ENCODE peak calls at places on chromosome 20, in six cellular contexts. One of them, this sample, is unnamed. For H3K4me1, the result is how much of the 10 kb centered on the place peaks cover.

GRCh38 chr20:57280221-57280620 is 13.8 kb upstream of the BMP7 start:
- DNase-seq in CD8-positive, alpha-beta memory T cell: no peak
- DNase-seq in IMR-90: no peak
- DNase-seq in Panc1: no peak
- DNase-seq in heart right ventricle: no peak
- DNase-seq in upper lobe of left lung: no peak
- DNase-seq in this sample: no peak

GRCh38 chr20:39358052-39358451 is 395.9 kb downstream of the DHX35 start:
- DNase-seq in CD8-positive, alpha-beta memory T cell: no peak
- DNase-seq in IMR-90: no peak
- DNase-seq in Panc1: no peak
- DNase-seq in heart right ventricle: no peak
- DNase-seq in upper lobe of left lung: no peak
- DNase-seq in this sample: no peak

GRCh38 chr20:19812056-19812455 is 54.0 kb downstream of the RIN2 start:
- DNase-seq in CD8-positive, alpha-beta memory T cell: no peak
- DNase-seq in IMR-90: peak
- DNase-seq in Panc1: no peak
- DNase-seq in heart right ventricle: no peak
- DNase-seq in upper lobe of left lung: no peak
- DNase-seq in this sample: no peak

GRCh38 chr20:61657719-61658377 is 405.8 kb downstream of the CDH4 start:
- DNase-seq in CD8-positive, alpha-beta memory T cell: no peak
- DNase-seq in IMR-90: no peak
- DNase-seq in Panc1: no peak
- DNase-seq in heart right ventricle: no peak
- DNase-seq in upper lobe of left lung: no peak
- DNase-seq in this sample: no peak

GRCh38 chr20:45346291-45346718 is 1.9 kb downstream of the SDC4 start:
- DNase-seq in CD8-positive, alpha-beta memory T cell: no peak
- DNase-seq in IMR-90: no peak
- DNase-seq in Panc1: no peak
- DNase-seq in heart right ventricle: no peak
- DNase-seq in upper lobe of left lung: no peak
- DNase-seq in this sample: no peak

GRCh38 chr20:15582146-15582776 is 991.0 kb downstream of the KIF16B start:
- DNase-seq in CD8-positive, alpha-beta memory T cell: no peak
- DNase-seq in IMR-90: peak
- DNase-seq in Panc1: no peak
- DNase-seq in heart right ventricle: no peak
- DNase-seq in upper lobe of left lung: no peak
- DNase-seq in this sample: no peak

GRCh38 chr20:1094706-1095220 is 23.6 kb upstream of the PSMF1 start:
- DNase-seq in CD8-positive, alpha-beta memory T cell: no peak
- DNase-seq in IMR-90: no peak
- DNase-seq in Panc1: no peak
- DNase-seq in heart right ventricle: no peak
- DNase-seq in upper lobe of left lung: no peak
- DNase-seq in this sample: no peak

GRCh38 chr20:24651171-24651972 is 181.9 kb downstream of the SYNDIG1 start:
- DNase-seq in CD8-positive, alpha-beta memory T cell: no peak
- DNase-seq in IMR-90: peak
- DNase-seq in Panc1: no peak
- DNase-seq in heart right ventricle: no peak
- DNase-seq in upper lobe of left lung: no peak
- DNase-seq in this sample: no peak

GRCh38 chr20:61807426-61808160 is 258.1 kb downstream of the TAF4 start:
- DNase-seq in CD8-positive, alpha-beta memory T cell: no peak
- DNase-seq in IMR-90: no peak
- DNase-seq in Panc1: no peak
- DNase-seq in heart right ventricle: no peak
- DNase-seq in upper lobe of left lung: peak
- DNase-seq in this sample: no peak

GRCh38 chr20:64150756-64151633 is 13.3 kb upstream of the MYT1 start:
- DNase-seq in CD8-positive, alpha-beta memory T cell: no peak
- DNase-seq in IMR-90: no peak
- DNase-seq in Panc1: no peak
- DNase-seq in heart right ventricle: no peak
- DNase-seq in upper lobe of left lung: no peak
- DNase-seq in this sample: no peak

GRCh38 chr20:14996883-14997672 is 659.7 kb upstream of the FLRT3 start:
- DNase-seq in CD8-positive, alpha-beta memory T cell: no peak
- DNase-seq in IMR-90: no peak
- DNase-seq in Panc1: no peak
- DNase-seq in heart right ventricle: no peak
- DNase-seq in upper lobe of left lung: no peak
- DNase-seq in this sample: no peak

GRCh38 chr20:46253391-46253790 is 54.9 kb downstream of the CDH22 start:
- DNase-seq in CD8-positive, alpha-beta memory T cell: no peak
- DNase-seq in IMR-90: no peak
- DNase-seq in Panc1: no peak
- DNase-seq in heart right ventricle: no peak
- DNase-seq in upper lobe of left lung: no peak
- DNase-seq in this sample: no peak

GRCh38 chr20:19713851-19714716 is 44.0 kb upstream of the RIN2 start:
- DNase-seq in CD8-positive, alpha-beta memory T cell: no peak
- DNase-seq in IMR-90: no peak
- DNase-seq in Panc1: no peak
- DNase-seq in heart right ventricle: no peak
- DNase-seq in upper lobe of left lung: no peak
- DNase-seq in this sample: no peak

GRCh38 chr20:44034965-44035635 is 120.4 kb downstream of the TOX2 start:
- DNase-seq in CD8-positive, alpha-beta memory T cell: no peak
- DNase-seq in IMR-90: no peak
- DNase-seq in Panc1: no peak
- DNase-seq in heart right ventricle: no peak
- DNase-seq in upper lobe of left lung: no peak
- DNase-seq in this sample: no peak

GRCh38 chr20:57089701-57090144 is 176.7 kb downstream of the BMP7 start:
- DNase-seq in CD8-positive, alpha-beta memory T cell: peak
- DNase-seq in IMR-90: peak
- DNase-seq in Panc1: peak
- DNase-seq in heart right ventricle: peak
- DNase-seq in upper lobe of left lung: peak
- DNase-seq in this sample: peak

GRCh38 chr20:44025756-44026155 is 111.1 kb downstream of the TOX2 start:
- DNase-seq in CD8-positive, alpha-beta memory T cell: no peak
- DNase-seq in IMR-90: no peak
- DNase-seq in Panc1: no peak
- DNase-seq in heart right ventricle: no peak
- DNase-seq in upper lobe of left lung: no peak
- DNase-seq in this sample: no peak

GRCh38 chr20:3686867-3687321 is 5.1 kb upstream of the ADAM33 start:
- DNase-seq in CD8-positive, alpha-beta memory T cell: no peak
- DNase-seq in IMR-90: peak
- DNase-seq in Panc1: no peak
- DNase-seq in heart right ventricle: peak
- DNase-seq in upper lobe of left lung: no peak
- DNase-seq in this sample: no peak

GRCh38 chr20:52031574-52032303 is 159.8 kb downstream of the ZFP64 start:
- DNase-seq in CD8-positive, alpha-beta memory T cell: no peak
- DNase-seq in IMR-90: peak
- DNase-seq in Panc1: no peak
- DNase-seq in heart right ventricle: no peak
- DNase-seq in upper lobe of left lung: no peak
- DNase-seq in this sample: peak

GRCh38 chr20:45113865-45114264 is 1.1 kb downstream of the WFDC5 start:
- DNase-seq in CD8-positive, alpha-beta memory T cell: no peak
- DNase-seq in IMR-90: no peak
- DNase-seq in Panc1: no peak
- DNase-seq in heart right ventricle: no peak
- DNase-seq in upper lobe of left lung: no peak
- DNase-seq in this sample: no peak

GRCh38 chr20:20085812-20086211 is 33.5 kb downstream of the CFAP61 start:
- DNase-seq in CD8-positive, alpha-beta memory T cell: no peak
- DNase-seq in IMR-90: no peak
- DNase-seq in Panc1: no peak
- DNase-seq in heart right ventricle: no peak
- DNase-seq in upper lobe of left lung: no peak
- DNase-seq in this sample: no peak

GRCh38 chr20:25750765-25751696 is 54.4 kb upstream of the ZNF337 start:
- DNase-seq in CD8-positive, alpha-beta memory T cell: peak
- DNase-seq in IMR-90: peak
- DNase-seq in Panc1: peak
- DNase-seq in heart right ventricle: peak
- DNase-seq in upper lobe of left lung: peak
- DNase-seq in this sample: peak

GRCh38 chr20:8933391-8933807 is 135.5 kb upstream of the PLCB4 start:
- DNase-seq in CD8-positive, alpha-beta memory T cell: no peak
- DNase-seq in IMR-90: no peak
- DNase-seq in Panc1: no peak
- DNase-seq in heart right ventricle: no peak
- DNase-seq in upper lobe of left lung: no peak
- DNase-seq in this sample: no peak

GRCh38 chr20:14334306-14334930 is 3.0 kb downstream of the FLRT3 start:
- DNase-seq in CD8-positive, alpha-beta memory T cell: no peak
- DNase-seq in IMR-90: peak
- DNase-seq in Panc1: no peak
- DNase-seq in heart right ventricle: no peak
- DNase-seq in upper lobe of left lung: no peak
- DNase-seq in this sample: no peak

GRCh38 chr20:23086056-23086551 is at the start of gene CD93:
- DNase-seq in CD8-positive, alpha-beta memory T cell: no peak
- DNase-seq in IMR-90: peak
- DNase-seq in Panc1: no peak
- DNase-seq in heart right ventricle: peak
- DNase-seq in upper lobe of left lung: peak
- DNase-seq in this sample: peak

GRCh38 chr20:61163027-61163426 is 89.0 kb upstream of the CDH4 start:
- DNase-seq in CD8-positive, alpha-beta memory T cell: no peak
- DNase-seq in IMR-90: no peak
- DNase-seq in Panc1: no peak
- DNase-seq in heart right ventricle: no peak
- DNase-seq in upper lobe of left lung: no peak
- DNase-seq in this sample: no peak

GRCh38 chr20:1330075-1330830 is 1.3 kb upstream of the SDCBP2 start:
- DNase-seq in CD8-positive, alpha-beta memory T cell: peak
- DNase-seq in IMR-90: no peak
- DNase-seq in Panc1: no peak
- DNase-seq in heart right ventricle: peak
- DNase-seq in upper lobe of left lung: no peak
- DNase-seq in this sample: peak

GRCh38 chr20:53922901-53923314 is 147.5 kb downstream of the BCAS1 start:
- DNase-seq in CD8-positive, alpha-beta memory T cell: no peak
- DNase-seq in IMR-90: no peak
- DNase-seq in Panc1: no peak
- DNase-seq in heart right ventricle: no peak
- DNase-seq in upper lobe of left lung: no peak
- DNase-seq in this sample: no peak

GRCh38 chr20:63032861-63033634 is 26.3 kb upstream of the BHLHE23 start:
- DNase-seq in CD8-positive, alpha-beta memory T cell: no peak
- DNase-seq in IMR-90: no peak
- DNase-seq in Panc1: no peak
- DNase-seq in heart right ventricle: peak
- DNase-seq in upper lobe of left lung: peak
- DNase-seq in this sample: no peak

GRCh38 chr20:40582531-40582930 is 106.5 kb downstream of the MAFB start:
- DNase-seq in CD8-positive, alpha-beta memory T cell: no peak
- DNase-seq in IMR-90: no peak
- DNase-seq in Panc1: no peak
- DNase-seq in heart right ventricle: no peak
- DNase-seq in upper lobe of left lung: no peak
- DNase-seq in this sample: no peak
- H3K4me1 ChIP-seq in CD8-positive, alpha-beta memory T cell: under half
- H3K4me1 ChIP-seq in IMR-90: under half
- H3K4me1 ChIP-seq in Panc1: under half
- H3K4me1 ChIP-seq in heart right ventricle: under half
- H3K4me1 ChIP-seq in upper lobe of left lung: under half
- H3K4me1 ChIP-seq in this sample: under half

DNA sequence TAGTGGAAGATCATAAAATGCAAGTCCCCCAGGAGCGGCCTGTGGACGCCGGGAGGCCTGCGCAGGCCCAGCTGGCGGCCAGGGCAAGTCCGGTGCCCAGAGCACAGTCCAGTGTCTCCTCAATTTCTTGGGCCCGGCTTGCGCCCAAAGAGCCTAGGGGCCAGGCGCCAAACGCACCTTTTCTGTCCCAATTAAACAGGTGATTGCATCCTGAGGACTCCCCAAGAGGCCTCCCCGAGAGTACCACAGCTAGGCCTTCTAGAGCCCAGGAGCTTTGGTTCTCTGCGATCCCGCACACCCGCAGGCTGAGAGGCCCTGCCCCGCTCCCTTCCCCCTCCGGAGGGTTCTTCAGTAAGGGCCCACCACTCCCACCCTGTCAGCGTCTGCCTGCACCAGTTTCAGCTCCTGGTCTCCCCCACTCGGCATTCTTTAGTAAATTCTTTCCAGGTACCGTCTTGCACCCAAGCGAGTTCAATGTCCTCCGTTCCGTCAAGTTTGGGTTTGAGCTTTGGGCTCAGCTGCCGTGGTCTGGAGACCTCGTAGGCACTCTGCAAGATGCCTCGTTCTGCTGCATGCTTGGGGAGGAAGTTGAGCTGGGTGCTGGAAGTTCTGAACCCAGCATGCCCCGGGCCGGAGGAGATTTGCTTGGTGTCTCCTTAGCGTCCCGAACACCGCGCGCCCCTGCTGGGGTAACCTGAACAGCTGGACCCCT is 3.9 kb upstream of the NKX2-2 start:
- DNase-seq in CD8-positive, alpha-beta memory T cell: no peak
- DNase-seq in IMR-90: no peak
- DNase-seq in Panc1: no peak
- DNase-seq in heart right ventricle: no peak
- DNase-seq in upper lobe of left lung: peak
- DNase-seq in this sample: no peak
- H3K4me1 ChIP-seq in CD8-positive, alpha-beta memory T cell: under half
- H3K4me1 ChIP-seq in IMR-90: under half
- H3K4me1 ChIP-seq in Panc1: under half
- H3K4me1 ChIP-seq in heart right ventricle: under half
- H3K4me1 ChIP-seq in upper lobe of left lung: half or more
- H3K4me1 ChIP-seq in this sample: half or more

GRCh38 chr20:59031326-59032022 is 661 bp downstream of the ATP5F1E start:
- DNase-seq in CD8-positive, alpha-beta memory T cell: no peak
- DNase-seq in IMR-90: no peak
- DNase-seq in Panc1: no peak
- DNase-seq in heart right ventricle: no peak
- DNase-seq in upper lobe of left lung: no peak
- DNase-seq in this sample: peak
- H3K4me1 ChIP-seq in CD8-positive, alpha-beta memory T cell: half or more
- H3K4me1 ChIP-seq in IMR-90: under half
- H3K4me1 ChIP-seq in Panc1: under half
- H3K4me1 ChIP-seq in heart right ventricle: half or more
- H3K4me1 ChIP-seq in upper lobe of left lung: half or more
- H3K4me1 ChIP-seq in this sample: half or more

DNA sequence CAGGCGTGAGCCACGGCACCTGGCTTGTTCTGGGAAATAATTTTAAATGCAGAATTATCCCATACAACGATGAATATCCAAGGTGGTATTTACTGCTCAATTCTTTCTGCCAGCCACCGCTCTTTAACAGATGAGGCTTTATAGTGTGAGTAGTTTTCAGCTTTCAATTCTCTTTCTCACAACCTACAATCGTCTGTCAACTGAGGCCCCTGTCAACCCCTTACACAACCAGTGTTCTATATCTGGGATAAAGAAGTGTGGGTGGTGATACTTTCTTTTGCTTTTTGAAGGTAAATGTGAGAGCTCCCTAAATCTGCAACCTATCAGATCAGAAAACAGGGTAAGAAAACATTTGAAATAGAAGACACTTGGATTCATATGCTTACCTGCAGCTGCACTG is 22.5 kb downstream of the STAU1 start:
- DNase-seq in CD8-positive, alpha-beta memory T cell: no peak
- DNase-seq in IMR-90: no peak
- DNase-seq in Panc1: no peak
- DNase-seq in heart right ventricle: no peak
- DNase-seq in upper lobe of left lung: no peak
- DNase-seq in this sample: no peak
- H3K4me1 ChIP-seq in CD8-positive, alpha-beta memory T cell: under half
- H3K4me1 ChIP-seq in IMR-90: under half
- H3K4me1 ChIP-seq in Panc1: under half
- H3K4me1 ChIP-seq in heart right ventricle: under half
- H3K4me1 ChIP-seq in upper lobe of left lung: under half
- H3K4me1 ChIP-seq in this sample: half or more